ENCODE peak calls at places on chromosomes 5 and 9, in six cellular contexts. One of them, this sample, is unnamed. For H3K27me3, the result is how much of the 10 kb centered on the place peaks cover.

GRCh38 chr9:21746550-21746949 is 55.9 kb upstream of the MTAP start:
- DNase-seq in body of pancreas: no peak
- DNase-seq in sigmoid colon: no peak
- DNase-seq in Peyer's patch: no peak
- DNase-seq in dorsolateral prefrontal cortex: no peak
- DNase-seq in psoas muscle: no peak
- DNase-seq in this sample: no peak

GRCh38 chr5:37190592-37190991 is 58.6 kb downstream of the CPLANE1 start:
- DNase-seq in body of pancreas: no peak
- DNase-seq in sigmoid colon: no peak
- DNase-seq in Peyer's patch: no peak
- DNase-seq in dorsolateral prefrontal cortex: no peak
- DNase-seq in psoas muscle: no peak
- DNase-seq in this sample: no peak

GRCh38 chr9:137300607-137301085 is 1.4 kb downstream of the NRARP start:
- DNase-seq in body of pancreas: peak
- DNase-seq in sigmoid colon: no peak
- DNase-seq in Peyer's patch: no peak
- DNase-seq in dorsolateral prefrontal cortex: no peak
- DNase-seq in psoas muscle: no peak
- DNase-seq in this sample: peak

GRCh38 chr5:43804041-43804440 is 201.1 kb downstream of the NNT start:
- DNase-seq in body of pancreas: no peak
- DNase-seq in sigmoid colon: no peak
- DNase-seq in Peyer's patch: no peak
- DNase-seq in dorsolateral prefrontal cortex: no peak
- DNase-seq in psoas muscle: no peak
- DNase-seq in this sample: no peak

GRCh38 chr9:2771661-2772060 is 54.4 kb downstream of the KCNV2 start:
- DNase-seq in body of pancreas: no peak
- DNase-seq in sigmoid colon: no peak
- DNase-seq in Peyer's patch: no peak
- DNase-seq in dorsolateral prefrontal cortex: no peak
- DNase-seq in psoas muscle: no peak
- DNase-seq in this sample: no peak

GRCh38 chr9:101727621-101728524 is 10.6 kb downstream of the GRIN3A start:
- DNase-seq in body of pancreas: no peak
- DNase-seq in sigmoid colon: no peak
- DNase-seq in Peyer's patch: no peak
- DNase-seq in dorsolateral prefrontal cortex: no peak
- DNase-seq in psoas muscle: no peak
- DNase-seq in this sample: peak

GRCh38 chr5:94785111-94785510 is 166.6 kb downstream of the SLF1 start:
- DNase-seq in body of pancreas: no peak
- DNase-seq in sigmoid colon: no peak
- DNase-seq in Peyer's patch: no peak
- DNase-seq in dorsolateral prefrontal cortex: no peak
- DNase-seq in psoas muscle: no peak
- DNase-seq in this sample: no peak

GRCh38 chr5:105688227-105688807 is 1982.4 kb downstream of the EFNA5 start:
- DNase-seq in body of pancreas: no peak
- DNase-seq in sigmoid colon: no peak
- DNase-seq in Peyer's patch: no peak
- DNase-seq in dorsolateral prefrontal cortex: no peak
- DNase-seq in psoas muscle: no peak
- DNase-seq in this sample: no peak

GRCh38 chr5:149904293-149904886 is 40.2 kb downstream of the PDE6A start:
- DNase-seq in body of pancreas: no peak
- DNase-seq in sigmoid colon: no peak
- DNase-seq in Peyer's patch: no peak
- DNase-seq in dorsolateral prefrontal cortex: no peak
- DNase-seq in psoas muscle: no peak
- DNase-seq in this sample: no peak

GRCh38 chr9:125241863-125242739 is 958 bp upstream of the HSPA5 start:
- DNase-seq in body of pancreas: peak
- DNase-seq in sigmoid colon: peak
- DNase-seq in Peyer's patch: peak
- DNase-seq in dorsolateral prefrontal cortex: peak
- DNase-seq in psoas muscle: peak
- DNase-seq in this sample: peak

GRCh38 chr5:126234563-126235195 is 188.5 kb upstream of the GRAMD2B start:
- DNase-seq in body of pancreas: no peak
- DNase-seq in sigmoid colon: no peak
- DNase-seq in Peyer's patch: no peak
- DNase-seq in dorsolateral prefrontal cortex: no peak
- DNase-seq in psoas muscle: no peak
- DNase-seq in this sample: peak

GRCh38 chr5:140165101-140165920 is 9.7 kb upstream of the CYSTM1 start:
- DNase-seq in body of pancreas: peak
- DNase-seq in sigmoid colon: no peak
- DNase-seq in Peyer's patch: no peak
- DNase-seq in dorsolateral prefrontal cortex: no peak
- DNase-seq in psoas muscle: no peak
- DNase-seq in this sample: peak

GRCh38 chr5:36575367-36575781 is 31.0 kb upstream of the SLC1A3 start:
- DNase-seq in body of pancreas: no peak
- DNase-seq in sigmoid colon: no peak
- DNase-seq in Peyer's patch: no peak
- DNase-seq in dorsolateral prefrontal cortex: no peak
- DNase-seq in psoas muscle: no peak
- DNase-seq in this sample: no peak

GRCh38 chr5:158978061-158978745 is 121.5 kb downstream of the EBF1 start:
- DNase-seq in body of pancreas: no peak
- DNase-seq in sigmoid colon: no peak
- DNase-seq in Peyer's patch: no peak
- DNase-seq in dorsolateral prefrontal cortex: no peak
- DNase-seq in psoas muscle: no peak
- DNase-seq in this sample: no peak

GRCh38 chr5:59798862-59799667 is 94.5 kb downstream of the PDE4D start:
- DNase-seq in body of pancreas: no peak
- DNase-seq in sigmoid colon: no peak
- DNase-seq in Peyer's patch: peak
- DNase-seq in dorsolateral prefrontal cortex: no peak
- DNase-seq in psoas muscle: no peak
- DNase-seq in this sample: peak

GRCh38 chr9:133938670-133939258 is 53.4 kb downstream of the VAV2 start:
- DNase-seq in body of pancreas: no peak
- DNase-seq in sigmoid colon: no peak
- DNase-seq in Peyer's patch: no peak
- DNase-seq in dorsolateral prefrontal cortex: no peak
- DNase-seq in psoas muscle: peak
- DNase-seq in this sample: no peak

GRCh38 chr5:130316971-130317421 is 412.7 kb downstream of the CHSY3 start:
- DNase-seq in body of pancreas: no peak
- DNase-seq in sigmoid colon: no peak
- DNase-seq in Peyer's patch: no peak
- DNase-seq in dorsolateral prefrontal cortex: no peak
- DNase-seq in psoas muscle: no peak
- DNase-seq in this sample: no peak

GRCh38 chr9:137876781-137877386 is 698 bp upstream of the CACNA1B start:
- DNase-seq in body of pancreas: no peak
- DNase-seq in sigmoid colon: no peak
- DNase-seq in Peyer's patch: no peak
- DNase-seq in dorsolateral prefrontal cortex: no peak
- DNase-seq in psoas muscle: no peak
- DNase-seq in this sample: no peak

GRCh38 chr5:117094114-117094815 is 519.6 kb upstream of the SEMA6A start:
- DNase-seq in body of pancreas: no peak
- DNase-seq in sigmoid colon: no peak
- DNase-seq in Peyer's patch: no peak
- DNase-seq in dorsolateral prefrontal cortex: no peak
- DNase-seq in psoas muscle: no peak
- DNase-seq in this sample: no peak

GRCh38 chr9:135151905-135152304 is 64.4 kb downstream of the OLFM1 start:
- DNase-seq in body of pancreas: no peak
- DNase-seq in sigmoid colon: no peak
- DNase-seq in Peyer's patch: no peak
- DNase-seq in dorsolateral prefrontal cortex: no peak
- DNase-seq in psoas muscle: no peak
- DNase-seq in this sample: no peak

GRCh38 chr5:159775890-159776289 is 140.4 kb upstream of the ADRA1B start:
- DNase-seq in body of pancreas: no peak
- DNase-seq in sigmoid colon: no peak
- DNase-seq in Peyer's patch: no peak
- DNase-seq in dorsolateral prefrontal cortex: no peak
- DNase-seq in psoas muscle: no peak
- DNase-seq in this sample: no peak

GRCh38 chr5:5721881-5722280 is 299.4 kb downstream of the ICE1 start:
- DNase-seq in body of pancreas: no peak
- DNase-seq in sigmoid colon: no peak
- DNase-seq in Peyer's patch: no peak
- DNase-seq in dorsolateral prefrontal cortex: no peak
- DNase-seq in psoas muscle: no peak
- DNase-seq in this sample: no peak

GRCh38 chr5:5716665-5717064 is 294.2 kb downstream of the ICE1 start:
- DNase-seq in body of pancreas: no peak
- DNase-seq in sigmoid colon: no peak
- DNase-seq in Peyer's patch: no peak
- DNase-seq in dorsolateral prefrontal cortex: peak
- DNase-seq in psoas muscle: no peak
- DNase-seq in this sample: no peak

DNA sequence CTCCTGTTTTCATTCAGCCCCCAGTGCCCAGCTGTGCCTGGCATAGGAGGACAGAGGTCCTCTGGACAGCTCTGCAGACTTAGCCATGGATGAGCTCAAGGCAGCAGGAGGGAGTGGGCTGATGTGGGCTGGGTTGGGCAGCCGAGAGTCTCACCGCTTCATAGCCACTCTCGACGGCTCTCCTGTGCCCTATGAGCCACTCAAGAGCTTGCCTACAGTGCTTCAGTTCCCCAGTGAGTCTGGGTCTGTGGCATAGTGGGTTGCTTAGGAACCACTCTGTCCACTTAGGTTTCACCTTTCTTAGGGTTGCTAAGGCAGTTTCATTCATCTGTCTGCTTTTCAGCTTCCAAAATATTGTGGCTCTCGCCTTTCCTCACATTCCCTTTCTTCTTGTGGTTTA is 296.8 kb downstream of the ICE1 start:
- DNase-seq in body of pancreas: no peak
- DNase-seq in sigmoid colon: no peak
- DNase-seq in Peyer's patch: no peak
- DNase-seq in dorsolateral prefrontal cortex: no peak
- DNase-seq in psoas muscle: no peak
- DNase-seq in this sample: no peak
- H3K27ac ChIP-seq in body of pancreas: no peak
- H3K27ac ChIP-seq in sigmoid colon: no peak
- H3K27ac ChIP-seq in Peyer's patch: no peak
- H3K27ac ChIP-seq in dorsolateral prefrontal cortex: no peak
- H3K27ac ChIP-seq in psoas muscle: no peak
- H3K27ac ChIP-seq in this sample: no peak

GRCh38 chr9:38216572-38216971 is 147.5 kb upstream of the SHB start:
- DNase-seq in body of pancreas: no peak
- DNase-seq in sigmoid colon: no peak
- DNase-seq in Peyer's patch: no peak
- DNase-seq in dorsolateral prefrontal cortex: no peak
- DNase-seq in psoas muscle: no peak
- DNase-seq in this sample: no peak
- H3K27me3 ChIP-seq in body of pancreas: under half
- H3K27me3 ChIP-seq in sigmoid colon: under half
- H3K27me3 ChIP-seq in Peyer's patch: under half
- H3K27me3 ChIP-seq in dorsolateral prefrontal cortex: under half
- H3K27me3 ChIP-seq in psoas muscle: under half
- H3K27me3 ChIP-seq in this sample: under half

GRCh38 chr9:97924386-97924785 is 2.1 kb upstream of the TRMO start:
- DNase-seq in body of pancreas: no peak
- DNase-seq in sigmoid colon: no peak
- DNase-seq in Peyer's patch: no peak
- DNase-seq in dorsolateral prefrontal cortex: no peak
- DNase-seq in psoas muscle: no peak
- DNase-seq in this sample: no peak

GRCh38 chr9:97925497-97926334 is 3.4 kb upstream of the TRMO start:
- DNase-seq in body of pancreas: no peak
- DNase-seq in sigmoid colon: no peak
- DNase-seq in Peyer's patch: no peak
- DNase-seq in dorsolateral prefrontal cortex: no peak
- DNase-seq in psoas muscle: no peak
- DNase-seq in this sample: no peak

GRCh38 chr9:97919217-97919813 is 3.0 kb downstream of the TRMO start:
- DNase-seq in body of pancreas: no peak
- DNase-seq in sigmoid colon: no peak
- DNase-seq in Peyer's patch: no peak
- DNase-seq in dorsolateral prefrontal cortex: no peak
- DNase-seq in psoas muscle: no peak
- DNase-seq in this sample: no peak

GRCh38 chr9:97921959-97922905 is at the start of gene TRMO:
- DNase-seq in body of pancreas: peak
- DNase-seq in sigmoid colon: peak
- DNase-seq in Peyer's patch: peak
- DNase-seq in dorsolateral prefrontal cortex: peak
- DNase-seq in psoas muscle: peak
- DNase-seq in this sample: peak

DNA sequence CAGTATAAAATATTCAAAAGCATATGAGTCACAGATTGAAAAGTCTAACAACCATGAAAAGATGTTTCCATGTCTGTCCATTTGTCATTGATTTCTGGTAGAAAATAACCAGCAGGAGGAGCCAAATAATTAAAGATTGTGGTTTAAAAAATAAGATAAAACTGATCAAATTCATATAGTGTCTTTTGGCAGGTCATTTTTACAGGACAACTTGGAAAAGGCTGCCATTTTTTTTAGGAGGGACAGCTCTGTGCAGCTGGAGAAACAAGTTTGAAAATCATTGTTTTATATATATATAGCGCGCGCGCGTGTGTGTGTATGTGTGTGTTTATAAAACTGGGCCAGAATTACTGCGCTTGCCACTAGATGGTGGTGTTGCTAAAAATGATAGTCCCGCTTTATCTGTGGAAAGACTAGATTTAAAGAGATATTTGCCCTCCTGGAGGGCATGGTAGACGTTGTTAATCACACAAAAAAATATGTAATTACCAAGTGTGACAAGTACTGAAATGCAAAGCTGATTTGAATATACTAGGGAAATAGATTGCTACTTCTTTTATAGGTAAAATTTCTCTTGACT is 1.3 kb upstream of the TRMO start:
- DNase-seq in body of pancreas: peak
- DNase-seq in sigmoid colon: peak
- DNase-seq in Peyer's patch: peak
- DNase-seq in dorsolateral prefrontal cortex: peak
- DNase-seq in psoas muscle: peak
- DNase-seq in this sample: peak
- H3K27ac ChIP-seq in body of pancreas: no peak
- H3K27ac ChIP-seq in sigmoid colon: peak
- H3K27ac ChIP-seq in Peyer's patch: peak
- H3K27ac ChIP-seq in dorsolateral prefrontal cortex: peak
- H3K27ac ChIP-seq in psoas muscle: peak
- H3K27ac ChIP-seq in this sample: no peak

DNA sequence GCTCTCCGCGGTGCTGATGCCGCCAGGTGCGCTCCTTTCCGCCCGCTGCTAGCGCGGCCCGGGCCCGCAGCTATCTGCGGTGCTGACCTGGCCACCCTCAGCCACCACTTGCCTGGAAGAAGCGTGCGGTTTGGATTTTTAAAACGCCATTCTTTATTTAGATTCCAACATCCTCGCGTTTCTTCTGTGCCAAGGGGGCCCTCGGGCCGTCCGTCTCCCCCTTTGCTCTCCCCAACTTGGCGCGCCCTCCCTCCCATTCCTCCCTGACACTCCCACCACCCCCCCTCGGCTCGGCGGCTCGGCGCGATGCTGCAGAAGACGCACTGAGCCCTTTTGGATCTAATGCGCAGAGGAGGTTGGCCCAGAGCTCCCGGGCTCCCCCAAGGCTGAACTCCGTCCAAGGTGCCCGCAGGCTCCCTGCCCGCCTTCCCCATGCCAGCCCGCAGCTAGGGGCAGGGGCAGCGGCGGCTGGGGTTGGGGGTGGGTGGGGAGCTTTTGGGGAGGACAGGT is at the start of gene BARHL1:
- DNase-seq in body of pancreas: no peak
- DNase-seq in sigmoid colon: no peak
- DNase-seq in Peyer's patch: no peak
- DNase-seq in dorsolateral prefrontal cortex: no peak
- DNase-seq in psoas muscle: peak
- DNase-seq in this sample: no peak
- H3K27me3 ChIP-seq in body of pancreas: under half
- H3K27me3 ChIP-seq in sigmoid colon: half or more
- H3K27me3 ChIP-seq in Peyer's patch: half or more
- H3K27me3 ChIP-seq in dorsolateral prefrontal cortex: half or more
- H3K27me3 ChIP-seq in psoas muscle: under half
- H3K27me3 ChIP-seq in this sample: half or more

This sample was measured in small intestine.